ENCODE peak calls at places on chromosome 7, in nine cellular contexts. L is spleen, Q is HCT116, S is K562, Z is sigmoid colon, T is SK-N-SH, H is suprapubic skin, V is stomach, U is endothelial cell of umbilical vein. B is an unnamed sample. For H3K4me1 and H3K36me3, the result is how much of the 10 kb centered on the place peaks cover.

GRCh38 chr7:36607741-36608140 is 116.6 kb downstream of the AOAH start:
- DNase-seq in L (no peak), Q (no peak), S (no peak), Z (no peak), T (no peak), H (no peak), V (no peak), U (no peak), B (no peak)

GRCh38 chr7:140972876-140973829 is 41.6 kb downstream of the MRPS33 start:
- DNase-seq in L (no peak), Q (no peak), S (no peak), Z (no peak), T (no peak), H (no peak), V (no peak), U (no peak), B (no peak)

GRCh38 chr7:40733578-40733977 is 598.8 kb downstream of the SUGCT start:
- DNase-seq in L (no peak), Q (no peak), S (no peak), Z (no peak), T (no peak), H (no peak), V (no peak), U (peak), B (no peak)

GRCh38 chr7:123393623-123394022 is 140.8 kb downstream of the IQUB start:
- DNase-seq in L (no peak), Q (no peak), S (no peak), Z (no peak), T (no peak), H (no peak), V (no peak), U (no peak), B (no peak)

GRCh38 chr7:27700501-27700900 is 37.8 kb upstream of the HIBADH start:
- DNase-seq in L (no peak), Q (no peak), S (no peak), Z (no peak), T (no peak), H (no peak), V (no peak), U (no peak), B (no peak)

GRCh38 chr7:55073051-55073511 is 54.3 kb downstream of the EGFR start:
- DNase-seq in L (no peak), Q (no peak), S (no peak), Z (no peak), T (no peak), H (no peak), V (no peak), U (no peak), B (no peak)

GRCh38 chr7:157979631-157980340 is 607.8 kb downstream of the PTPRN2 start:
- DNase-seq in L (peak), Q (no peak), S (no peak), Z (peak), T (no peak), H (peak), V (no peak), U (no peak), B (no peak)

GRCh38 chr7:115124409-115124939 is 202.6 kb downstream of the MDFIC start:
- DNase-seq in L (no peak), Q (no peak), S (no peak), Z (no peak), T (no peak), H (no peak), V (no peak), U (no peak), B (no peak)

GRCh38 chr7:44327981-44328380 is 2.6 kb upstream of the CAMK2B start:
- DNase-seq in L (no peak), Q (no peak), S (no peak), Z (no peak), T (peak), H (no peak), V (no peak), U (no peak), B (no peak)

GRCh38 chr7:149277871-149278270 is 15.9 kb downstream of the ZNF783 start:
- DNase-seq in L (no peak), Q (no peak), S (no peak), Z (no peak), T (no peak), H (no peak), V (no peak), U (no peak), B (no peak)

GRCh38 chr7:23893172-23893941 is 183.3 kb downstream of the STK31 start:
- DNase-seq in L (no peak), Q (no peak), S (no peak), Z (no peak), T (peak), H (no peak), V (no peak), U (no peak), B (no peak)

DNA sequence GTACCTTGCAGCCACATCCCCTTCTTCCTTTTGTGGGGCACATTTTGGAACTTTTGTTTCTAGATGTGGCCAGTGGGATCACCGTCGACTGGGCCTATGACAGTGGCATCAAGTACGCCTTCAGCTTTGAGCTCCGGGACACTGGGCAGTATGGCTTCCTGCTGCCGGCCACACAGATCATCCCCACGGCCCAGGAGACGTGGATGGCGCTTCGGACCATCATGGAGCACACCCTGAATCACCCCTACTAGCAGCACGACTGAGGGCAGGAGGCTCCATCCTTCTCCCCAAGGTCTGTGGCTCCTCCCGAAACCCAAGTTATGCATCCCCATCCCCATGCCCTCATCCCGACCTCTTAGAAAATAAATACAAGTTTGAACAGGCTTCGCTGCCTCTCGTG is 11.9 kb upstream of the CPA1 start:
- DNase-seq in L (peak), Q (no peak), S (no peak), Z (no peak), T (no peak), H (no peak), V (no peak), U (no peak), B (no peak)
- H3K4me1 ChIP-seq in L (half or more), Q (half or more), S (under half), Z (under half), T (half or more), H (half or more), V (under half), U (under half), B (under half)

DNA sequence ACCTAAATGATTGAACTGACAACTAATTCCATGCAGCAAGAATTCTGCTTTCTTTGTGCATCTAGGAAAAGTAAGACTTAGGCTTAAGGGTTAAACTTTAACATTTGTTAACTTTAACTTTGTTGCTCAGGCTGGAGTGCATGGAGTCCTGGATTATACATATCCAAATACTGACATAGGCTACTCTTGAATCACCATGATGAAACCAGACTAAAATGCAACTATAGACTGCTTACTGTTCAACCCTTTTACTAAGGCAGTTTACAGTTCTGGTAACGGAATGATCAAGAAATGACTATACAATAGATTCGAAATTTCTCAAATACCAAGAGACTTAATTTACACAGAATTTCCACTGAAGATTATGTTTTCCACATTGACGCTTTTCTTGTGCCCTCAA is 52.0 kb downstream of the PUS7 start:
- DNase-seq in L (no peak), Q (no peak), S (no peak), Z (no peak), T (no peak), H (no peak), V (no peak), U (no peak), B (no peak)
- H3K36me3 ChIP-seq in L (under half), Q (under half), S (half or more), Z (under half), T (under half), H (under half), V (under half), U (under half), B (under half)

DNA sequence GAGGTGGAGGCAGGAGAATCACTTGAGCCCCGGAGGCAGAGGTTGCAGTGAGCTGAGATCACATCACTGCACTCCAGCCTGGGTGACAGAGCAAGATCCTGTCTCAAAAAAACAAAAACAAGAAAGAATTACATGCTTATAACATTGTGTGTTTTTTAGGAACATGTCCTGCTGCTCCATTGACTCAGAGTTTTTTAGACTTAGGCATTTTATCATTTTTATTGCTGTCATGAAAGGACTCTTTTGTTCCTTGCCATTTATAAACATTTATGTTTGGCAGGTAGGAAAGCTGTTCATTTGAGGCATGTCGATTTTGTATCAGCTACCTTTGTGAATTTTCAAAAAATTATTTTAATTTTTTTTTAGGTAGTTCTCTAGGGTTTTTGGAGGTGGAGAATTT is 20.3 kb downstream of the COL26A1 start:
- DNase-seq in L (no peak), Q (no peak), S (no peak), Z (no peak), T (no peak), H (no peak), V (no peak), U (no peak), B (no peak)
- TF ChIP-seq POLR2AphosphoS5 in L (no peak), Q (no peak), S (no peak), Z (no peak), T (no peak), H (no peak), V (no peak), U (no peak), B (no peak)

GRCh38 chr7:22174574-22174953 is 182.4 kb downstream of the RAPGEF5 start:
- DNase-seq in L (no peak), Q (no peak), S (no peak), Z (no peak), T (no peak), H (no peak), V (no peak), U (no peak), B (no peak)

GRCh38 chr7:22178735-22179134 is 178.2 kb downstream of the RAPGEF5 start:
- DNase-seq in L (no peak), Q (no peak), S (no peak), Z (no peak), T (no peak), H (no peak), V (no peak), U (no peak), B (no peak)

GRCh38 chr7:22176791-22177412 is 180.1 kb downstream of the RAPGEF5 start:
- DNase-seq in L (no peak), Q (no peak), S (no peak), Z (no peak), T (no peak), H (no peak), V (no peak), U (no peak), B (no peak)

GRCh38 chr7:22179442-22179879 is 177.5 kb downstream of the RAPGEF5 start:
- DNase-seq in L (no peak), Q (no peak), S (no peak), Z (no peak), T (no peak), H (no peak), V (no peak), U (no peak), B (no peak)

GRCh38 chr7:22173884-22174573 is 182.9 kb downstream of the RAPGEF5 start:
- DNase-seq in L (no peak), Q (no peak), S (peak), Z (no peak), T (no peak), H (no peak), V (no peak), U (peak), B (no peak)
- H3K4me1 ChIP-seq in L (under half), Q (under half), S (under half), Z (under half), T (under half), H (under half), V (under half), U (under half), B (under half)

DNA sequence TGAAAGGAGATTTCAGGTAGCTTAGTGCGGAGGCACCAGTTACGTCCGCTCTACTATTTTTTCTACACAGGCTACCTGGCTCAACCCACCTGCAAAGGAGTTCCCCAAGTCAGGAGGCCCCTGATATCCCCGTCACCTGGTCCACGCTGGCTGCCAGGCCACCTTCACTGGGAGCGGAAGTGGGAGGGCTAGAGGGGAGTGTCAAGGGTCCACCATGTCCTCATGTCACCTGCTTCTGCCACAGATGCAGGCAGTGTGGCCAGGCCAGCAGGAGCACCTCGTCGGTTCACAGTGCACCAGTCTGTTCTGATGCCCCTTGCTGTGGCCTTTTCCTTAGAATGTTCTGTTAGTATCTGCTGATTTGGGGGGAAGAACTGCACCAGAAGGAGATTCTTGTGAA is 16.9 kb downstream of the NOM1 start:
- DNase-seq in L (no peak), Q (no peak), S (no peak), Z (no peak), T (no peak), H (no peak), V (no peak), U (no peak), B (no peak)
- H3K36me3 ChIP-seq in L (half or more), Q (half or more), S (half or more), Z (under half), T (half or more), H (half or more), V (half or more), U (under half), B (under half)

GRCh38 chr7:22357311-22358175 is 589 bp upstream of the RAPGEF5 start:
- DNase-seq in L (no peak), Q (peak), S (no peak), Z (no peak), T (no peak), H (no peak), V (no peak), U (peak), B (no peak)
- TF ChIP-seq POLR2AphosphoS5 in L (no peak), Q (no peak), S (no peak), Z (no peak), T (no peak), H (no peak), V (no peak), U (no peak), B (no peak)

GRCh38 chr7:92682324-92682723 is 92.1 kb upstream of the FAM133B start:
- DNase-seq in L (no peak), Q (no peak), S (no peak), Z (no peak), T (no peak), H (no peak), V (no peak), U (no peak), B (no peak)
- H3K4me1 ChIP-seq in L (under half), Q (under half), S (under half), Z (under half), T (under half), H (under half), V (under half), U (under half), B (under half)

GRCh38 chr7:98921608-98922372 is 43.5 kb downstream of the TRRAP start:
- DNase-seq in L (no peak), Q (no peak), S (no peak), Z (no peak), T (no peak), H (no peak), V (no peak), U (no peak), B (no peak)
- H3K36me3 ChIP-seq in L (half or more), Q (half or more), S (half or more), Z (half or more), T (half or more), H (half or more), V (half or more), U (under half), B (under half)

B was measured in breast epithelium.